ENCODE peak calls at places on chromosomes 16 and 17, in nine cellular contexts. T is stimulated activated CD4-positive, alpha-beta T cell treated with anti-CD3 and anti-CD28 coated beads, Interleukin-1b, Interleukin-23, amount 100 ng/mL, for 1 hour; U is lower leg skin; Q is astrocyte of the spinal cord; R is CD8-positive, alpha-beta memory T cell; C is tibial nerve; W is GM12892; O is AG10803; V is mammary epithelial cell. X is an unnamed sample.
A peak's percentile ranks its signal among the peaks of the same experiment; 100 is the strongest.

GRCh38 chr17:17708816-17709215 is 27.6 kb downstream of the RAI1 start:
- DNase-seq in T (no peak), U (no peak), Q (no peak), R (no peak), C (no peak), W (no peak), O (no peak), V (no peak), X (no peak)

GRCh38 chr17:43384476-43384862 is 14.3 kb upstream of the ARL4D start:
- DNase-seq in T (no peak), U (no peak), Q (no peak), R (no peak), C (no peak), W (no peak), O (no peak), V (no peak), X (no peak)

GRCh38 chr17:56142325-56142724 is 10.9 kb upstream of the ANKFN1 start:
- DNase-seq in T (no peak), U (no peak), Q (peak; percentile 74), R (no peak), C (no peak), W (no peak), O (peak; percentile 98), V (peak; percentile 18), X (no peak)

GRCh38 chr16:88645455-88645854 is 5.4 kb downstream of the CYBA start:
- DNase-seq in T (no peak), U (no peak), Q (no peak), R (no peak), C (no peak), W (no peak), O (no peak), V (no peak), X (no peak)

GRCh38 chr17:51718945-51719344 is 439.6 kb downstream of the CA10 start:
- DNase-seq in T (no peak), U (no peak), Q (no peak), R (no peak), C (no peak), W (no peak), O (no peak), V (no peak), X (no peak)

GRCh38 chr17:78315355-78316114 is 44.3 kb downstream of the SOCS3 start:
- DNase-seq in T (no peak), U (peak; percentile 96), Q (peak; percentile 98), R (peak; percentile 26), C (peak; percentile 76), W (peak; percentile 68), O (peak; percentile 83), V (peak; percentile 94), X (no peak)

GRCh38 chr17:61460796-61461585 is 8.8 kb downstream of the TBX4 start:
- DNase-seq in T (no peak), U (no peak), Q (no peak), R (no peak), C (no peak), W (no peak), O (no peak), V (no peak), X (no peak)

GRCh38 chr16:3282747-3283524 is at the start of gene ZNF263:
- DNase-seq in T (peak; percentile 85), U (peak; percentile 99), Q (peak; percentile 97), R (peak; percentile 95), C (peak; percentile 94), W (peak; percentile 95), O (peak; percentile 98), V (peak; percentile 98), X (peak; percentile 97)

GRCh38 chr16:27826081-27826892 is 237.2 kb downstream of the GSG1L start:
- DNase-seq in T (no peak), U (peak; percentile 76), Q (no peak), R (no peak), C (no peak), W (no peak), O (no peak), V (no peak), X (no peak)

GRCh38 chr16:56603589-56603988 is 4.8 kb upstream of the MT2A start:
- DNase-seq in T (no peak), U (no peak), Q (no peak), R (no peak), C (no peak), W (no peak), O (peak; percentile 38), V (no peak), X (no peak)

GRCh38 chr16:50151322-50151721 is 1.8 kb upstream of the TENT4B start:
- DNase-seq in T (no peak), U (no peak), Q (no peak), R (no peak), C (no peak), W (no peak), O (no peak), V (no peak), X (no peak)

GRCh38 chr17:29640413-29640812 is 17.7 kb upstream of the CORO6 start:
- DNase-seq in T (no peak), U (no peak), Q (peak; percentile 69), R (no peak), C (no peak), W (no peak), O (peak; percentile 66), V (no peak), X (no peak)

GRCh38 chr16:30723725-30724355 is 24.4 kb upstream of the PHKG2 start:
- DNase-seq in T (no peak), U (no peak), Q (no peak), R (no peak), C (no peak), W (no peak), O (no peak), V (no peak), X (no peak)

GRCh38 chr17:82328141-82328993 is 5.2 kb downstream of the SECTM1 start:
- DNase-seq in T (no peak), U (no peak), Q (no peak), R (no peak), C (no peak), W (no peak), O (no peak), V (no peak), X (no peak)

GRCh38 chr16:79632289-79632688 is 31.8 kb upstream of the MAF start:
- DNase-seq in T (no peak), U (peak; percentile 91), Q (no peak), R (no peak), C (no peak), W (no peak), O (no peak), V (peak; percentile 60), X (peak; percentile 71)

GRCh38 chr16:27839419-27839818 is 224.1 kb downstream of the GSG1L start:
- DNase-seq in T (no peak), U (no peak), Q (no peak), R (no peak), C (no peak), W (no peak), O (peak; percentile 14), V (peak; percentile 41), X (no peak)

GRCh38 chr17:50106393-50107131 is 11.4 kb downstream of the PDK2 start:
- DNase-seq in T (no peak), U (no peak), Q (no peak), R (no peak), C (no peak), W (no peak), O (no peak), V (no peak), X (peak; percentile 18)

GRCh38 chr17:66727634-66728570 is 107.0 kb upstream of the CACNG5 start:
- DNase-seq in T (no peak), U (no peak), Q (peak; percentile 52), R (no peak), C (peak; percentile 26), W (peak; percentile 41), O (peak; percentile 34), V (peak; percentile 29), X (no peak)

GRCh38 chr17:38869647-38870258 is at the start of gene LASP1:
- DNase-seq in T (peak; percentile 75), U (peak; percentile 97), Q (peak; percentile 91), R (peak; percentile 87), C (peak; percentile 85), W (peak; percentile 81), O (peak; percentile 88), V (peak; percentile 83), X (peak; percentile 93)

GRCh38 chr17:44083250-44083849 is 12.8 kb downstream of the G6PC3 start:
- DNase-seq in T (no peak), U (no peak), Q (no peak), R (no peak), C (no peak), W (no peak), O (no peak), V (peak; percentile 29), X (no peak)

GRCh38 chr17:69506489-69506888 is 92.0 kb downstream of the MAP2K6 start:
- DNase-seq in T (no peak), U (no peak), Q (no peak), R (no peak), C (no peak), W (no peak), O (no peak), V (no peak), X (no peak)

GRCh38 chr17:64262422-64263260 is at the start of gene TEX2:
- DNase-seq in T (no peak), U (peak; percentile 93), Q (peak; percentile 19), R (peak; percentile 79), C (peak; percentile 28), W (peak; percentile 53), O (no peak), V (peak; percentile 25), X (peak; percentile 63)